ENCODE peak calls at places on chromosome 16, in nine cellular contexts. One of them, this sample, is unnamed.

GRCh38 chr16:73047536-73048291 is at the start of gene ZFHX3:
- DNase-seq in Caco-2: peak
- DNase-seq in CD8-positive, alpha-beta T cell: no peak
- DNase-seq in A673: peak
- DNase-seq in Karpas-422: peak
- DNase-seq in cardiac muscle cell: peak
- DNase-seq in left ventricle myocardium inferior: peak
- DNase-seq in prostate gland: peak
- DNase-seq in lower leg skin: peak
- DNase-seq in this sample: no peak

GRCh38 chr16:9039208-9039607 is 52.2 kb upstream of the HAPSTR1 start:
- DNase-seq in Caco-2: peak
- DNase-seq in CD8-positive, alpha-beta T cell: no peak
- DNase-seq in A673: peak
- DNase-seq in Karpas-422: peak
- DNase-seq in cardiac muscle cell: peak
- DNase-seq in left ventricle myocardium inferior: no peak
- DNase-seq in prostate gland: no peak
- DNase-seq in lower leg skin: no peak
- DNase-seq in this sample: no peak

GRCh38 chr16:4682616-4683254 is 10.6 kb upstream of the NUDT16L1 start:
- DNase-seq in Caco-2: peak
- DNase-seq in CD8-positive, alpha-beta T cell: no peak
- DNase-seq in A673: peak
- DNase-seq in Karpas-422: no peak
- DNase-seq in cardiac muscle cell: peak
- DNase-seq in left ventricle myocardium inferior: no peak
- DNase-seq in prostate gland: peak
- DNase-seq in lower leg skin: no peak
- DNase-seq in this sample: no peak

GRCh38 chr16:85366031-85366763 is 246.9 kb upstream of the GSE1 start:
- DNase-seq in Caco-2: no peak
- DNase-seq in CD8-positive, alpha-beta T cell: no peak
- DNase-seq in A673: peak
- DNase-seq in Karpas-422: no peak
- DNase-seq in cardiac muscle cell: peak
- DNase-seq in left ventricle myocardium inferior: no peak
- DNase-seq in prostate gland: no peak
- DNase-seq in lower leg skin: no peak
- DNase-seq in this sample: no peak

GRCh38 chr16:54911079-54911478 is 19.6 kb upstream of the IRX5 start:
- DNase-seq in Caco-2: no peak
- DNase-seq in CD8-positive, alpha-beta T cell: no peak
- DNase-seq in A673: no peak
- DNase-seq in Karpas-422: no peak
- DNase-seq in cardiac muscle cell: no peak
- DNase-seq in left ventricle myocardium inferior: no peak
- DNase-seq in prostate gland: no peak
- DNase-seq in lower leg skin: no peak
- DNase-seq in this sample: no peak

GRCh38 chr16:683396-684066 is 603 bp downstream of the JMJD8 start:
- DNase-seq in Caco-2: no peak
- DNase-seq in CD8-positive, alpha-beta T cell: no peak
- DNase-seq in A673: no peak
- DNase-seq in Karpas-422: peak
- DNase-seq in cardiac muscle cell: no peak
- DNase-seq in left ventricle myocardium inferior: no peak
- DNase-seq in prostate gland: no peak
- DNase-seq in lower leg skin: no peak
- DNase-seq in this sample: no peak

GRCh38 chr16:47886631-47887415 is 269.0 kb downstream of the ABCC12 start:
- DNase-seq in Caco-2: no peak
- DNase-seq in CD8-positive, alpha-beta T cell: no peak
- DNase-seq in A673: peak
- DNase-seq in Karpas-422: no peak
- DNase-seq in cardiac muscle cell: no peak
- DNase-seq in left ventricle myocardium inferior: no peak
- DNase-seq in prostate gland: no peak
- DNase-seq in lower leg skin: no peak
- DNase-seq in this sample: no peak

GRCh38 chr16:2471016-2471652 is at the start of gene NTN3:
- DNase-seq in Caco-2: peak
- DNase-seq in CD8-positive, alpha-beta T cell: no peak
- DNase-seq in A673: peak
- DNase-seq in Karpas-422: peak
- DNase-seq in cardiac muscle cell: peak
- DNase-seq in left ventricle myocardium inferior: no peak
- DNase-seq in prostate gland: no peak
- DNase-seq in lower leg skin: no peak
- DNase-seq in this sample: no peak

GRCh38 chr16:1081734-1082265 is 9.3 kb downstream of the SSTR5 start:
- DNase-seq in Caco-2: no peak
- DNase-seq in CD8-positive, alpha-beta T cell: no peak
- DNase-seq in A673: no peak
- DNase-seq in Karpas-422: no peak
- DNase-seq in cardiac muscle cell: no peak
- DNase-seq in left ventricle myocardium inferior: no peak
- DNase-seq in prostate gland: no peak
- DNase-seq in lower leg skin: no peak
- DNase-seq in this sample: no peak

GRCh38 chr16:782766-783403 is 5.3 kb downstream of the RPUSD1 start:
- DNase-seq in Caco-2: no peak
- DNase-seq in CD8-positive, alpha-beta T cell: no peak
- DNase-seq in A673: peak
- DNase-seq in Karpas-422: peak
- DNase-seq in cardiac muscle cell: no peak
- DNase-seq in left ventricle myocardium inferior: no peak
- DNase-seq in prostate gland: no peak
- DNase-seq in lower leg skin: no peak
- DNase-seq in this sample: no peak

GRCh38 chr16:17512636-17513220 is 42.0 kb upstream of the XYLT1 start:
- DNase-seq in Caco-2: no peak
- DNase-seq in CD8-positive, alpha-beta T cell: no peak
- DNase-seq in A673: no peak
- DNase-seq in Karpas-422: no peak
- DNase-seq in cardiac muscle cell: no peak
- DNase-seq in left ventricle myocardium inferior: no peak
- DNase-seq in prostate gland: no peak
- DNase-seq in lower leg skin: no peak
- DNase-seq in this sample: no peak

GRCh38 chr16:55640714-55641327 is 15.0 kb upstream of the SLC6A2 start:
- DNase-seq in Caco-2: no peak
- DNase-seq in CD8-positive, alpha-beta T cell: no peak
- DNase-seq in A673: no peak
- DNase-seq in Karpas-422: no peak
- DNase-seq in cardiac muscle cell: no peak
- DNase-seq in left ventricle myocardium inferior: no peak
- DNase-seq in prostate gland: no peak
- DNase-seq in lower leg skin: no peak
- DNase-seq in this sample: no peak

GRCh38 chr16:86565644-86566511 is 751 bp upstream of the FOXC2 start:
- DNase-seq in Caco-2: no peak
- DNase-seq in CD8-positive, alpha-beta T cell: no peak
- DNase-seq in A673: no peak
- DNase-seq in Karpas-422: no peak
- DNase-seq in cardiac muscle cell: peak
- DNase-seq in left ventricle myocardium inferior: no peak
- DNase-seq in prostate gland: no peak
- DNase-seq in lower leg skin: no peak
- DNase-seq in this sample: no peak

GRCh38 chr16:86566601-86566965 is at the start of gene FOXC2:
- DNase-seq in Caco-2: no peak
- DNase-seq in CD8-positive, alpha-beta T cell: no peak
- DNase-seq in A673: peak
- DNase-seq in Karpas-422: no peak
- DNase-seq in cardiac muscle cell: peak
- DNase-seq in left ventricle myocardium inferior: peak
- DNase-seq in prostate gland: peak
- DNase-seq in lower leg skin: peak
- DNase-seq in this sample: peak

GRCh38 chr16:86568677-86569623 is 2.3 kb downstream of the FOXC2 start:
- DNase-seq in Caco-2: no peak
- DNase-seq in CD8-positive, alpha-beta T cell: no peak
- DNase-seq in A673: no peak
- DNase-seq in Karpas-422: no peak
- DNase-seq in cardiac muscle cell: no peak
- DNase-seq in left ventricle myocardium inferior: no peak
- DNase-seq in prostate gland: no peak
- DNase-seq in lower leg skin: no peak
- DNase-seq in this sample: no peak

GRCh38 chr16:86567701-86568571 is 1.3 kb downstream of the FOXC2 start:
- DNase-seq in Caco-2: no peak
- DNase-seq in CD8-positive, alpha-beta T cell: no peak
- DNase-seq in A673: peak
- DNase-seq in Karpas-422: no peak
- DNase-seq in cardiac muscle cell: peak
- DNase-seq in left ventricle myocardium inferior: peak
- DNase-seq in prostate gland: no peak
- DNase-seq in lower leg skin: no peak
- DNase-seq in this sample: no peak

GRCh38 chr16:86566966-86567700 is 504 bp downstream of the FOXC2 start:
- DNase-seq in Caco-2: no peak
- DNase-seq in CD8-positive, alpha-beta T cell: no peak
- DNase-seq in A673: peak
- DNase-seq in Karpas-422: no peak
- DNase-seq in cardiac muscle cell: peak
- DNase-seq in left ventricle myocardium inferior: peak
- DNase-seq in prostate gland: no peak
- DNase-seq in lower leg skin: no peak
- DNase-seq in this sample: no peak
- H3K4me3 ChIP-seq in Caco-2: no peak
- H3K4me3 ChIP-seq in CD8-positive, alpha-beta T cell: no peak
- H3K4me3 ChIP-seq in A673: peak
- H3K4me3 ChIP-seq in Karpas-422: no peak
- H3K4me3 ChIP-seq in cardiac muscle cell: peak
- H3K4me3 ChIP-seq in left ventricle myocardium inferior: peak
- H3K4me3 ChIP-seq in prostate gland: peak
- H3K4me3 ChIP-seq in lower leg skin: no peak
- H3K4me3 ChIP-seq in this sample: peak

DNA sequence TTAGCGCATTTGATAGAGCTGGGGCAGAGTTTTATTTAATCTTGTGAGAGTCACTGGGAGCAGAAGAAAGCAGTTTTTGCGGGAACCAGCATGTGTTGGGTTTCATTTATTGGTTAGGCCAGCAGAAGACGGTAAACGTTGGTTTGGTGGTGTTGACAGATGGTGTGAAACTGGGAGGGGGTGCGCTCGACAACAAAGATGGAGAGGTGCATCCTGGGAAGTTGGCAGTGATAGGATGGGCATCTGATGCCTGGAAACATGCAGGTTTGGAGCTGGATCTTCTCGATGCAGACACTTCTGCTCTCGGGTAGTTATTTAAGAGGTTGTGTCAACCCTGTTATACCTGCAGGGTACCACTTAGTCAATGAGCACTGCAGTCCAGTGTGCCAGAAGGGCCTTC is 24.9 kb upstream of the CLEC18A start:
- DNase-seq in Caco-2: no peak
- DNase-seq in CD8-positive, alpha-beta T cell: no peak
- DNase-seq in A673: no peak
- DNase-seq in Karpas-422: no peak
- DNase-seq in cardiac muscle cell: no peak
- DNase-seq in left ventricle myocardium inferior: no peak
- DNase-seq in prostate gland: no peak
- DNase-seq in lower leg skin: no peak
- DNase-seq in this sample: no peak
- H3K4me3 ChIP-seq in Caco-2: no peak
- H3K4me3 ChIP-seq in CD8-positive, alpha-beta T cell: no peak
- H3K4me3 ChIP-seq in A673: no peak
- H3K4me3 ChIP-seq in Karpas-422: no peak
- H3K4me3 ChIP-seq in cardiac muscle cell: no peak
- H3K4me3 ChIP-seq in left ventricle myocardium inferior: peak
- H3K4me3 ChIP-seq in prostate gland: no peak
- H3K4me3 ChIP-seq in lower leg skin: no peak
- H3K4me3 ChIP-seq in this sample: peak

DNA sequence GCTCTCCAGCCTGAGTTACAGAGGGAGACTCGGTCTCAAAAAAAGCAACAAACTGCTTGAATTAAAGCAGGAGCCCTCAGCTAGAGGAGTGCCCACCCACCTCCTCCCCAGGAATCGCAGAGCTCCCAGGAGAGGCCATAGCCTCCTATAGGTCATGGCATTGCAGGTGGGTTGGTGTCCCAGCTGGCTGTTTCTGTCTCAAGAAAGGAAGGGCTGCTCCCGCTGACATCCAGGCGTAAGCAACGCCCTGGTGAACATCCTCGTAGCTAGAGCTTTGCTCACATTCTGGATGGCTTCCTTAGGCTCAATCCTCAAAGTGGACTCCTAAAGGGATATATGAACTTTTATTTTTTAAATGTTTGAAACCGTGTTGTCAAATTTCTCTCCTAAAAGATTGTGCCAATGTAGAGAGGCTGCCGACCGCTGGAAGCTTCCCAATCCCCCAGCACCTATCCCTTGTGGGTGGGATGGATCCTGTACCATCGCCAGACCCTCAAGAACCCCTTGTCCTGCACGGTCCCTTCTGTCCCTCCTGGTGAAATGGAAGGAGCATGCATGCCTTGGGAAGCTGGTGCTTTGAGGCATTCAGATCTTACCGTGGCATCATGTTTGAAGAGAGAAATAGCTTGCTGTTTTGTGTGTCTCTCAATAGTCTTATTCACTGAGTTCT is 5.9 kb downstream of the NLRC5 start:
- DNase-seq in Caco-2: no peak
- DNase-seq in CD8-positive, alpha-beta T cell: no peak
- DNase-seq in A673: no peak
- DNase-seq in Karpas-422: no peak
- DNase-seq in cardiac muscle cell: no peak
- DNase-seq in left ventricle myocardium inferior: no peak
- DNase-seq in prostate gland: no peak
- DNase-seq in lower leg skin: no peak
- DNase-seq in this sample: no peak
- H3K4me3 ChIP-seq in Caco-2: no peak
- H3K4me3 ChIP-seq in CD8-positive, alpha-beta T cell: peak
- H3K4me3 ChIP-seq in A673: no peak
- H3K4me3 ChIP-seq in Karpas-422: no peak
- H3K4me3 ChIP-seq in cardiac muscle cell: no peak
- H3K4me3 ChIP-seq in left ventricle myocardium inferior: no peak
- H3K4me3 ChIP-seq in prostate gland: no peak
- H3K4me3 ChIP-seq in lower leg skin: no peak
- H3K4me3 ChIP-seq in this sample: no peak

DNA sequence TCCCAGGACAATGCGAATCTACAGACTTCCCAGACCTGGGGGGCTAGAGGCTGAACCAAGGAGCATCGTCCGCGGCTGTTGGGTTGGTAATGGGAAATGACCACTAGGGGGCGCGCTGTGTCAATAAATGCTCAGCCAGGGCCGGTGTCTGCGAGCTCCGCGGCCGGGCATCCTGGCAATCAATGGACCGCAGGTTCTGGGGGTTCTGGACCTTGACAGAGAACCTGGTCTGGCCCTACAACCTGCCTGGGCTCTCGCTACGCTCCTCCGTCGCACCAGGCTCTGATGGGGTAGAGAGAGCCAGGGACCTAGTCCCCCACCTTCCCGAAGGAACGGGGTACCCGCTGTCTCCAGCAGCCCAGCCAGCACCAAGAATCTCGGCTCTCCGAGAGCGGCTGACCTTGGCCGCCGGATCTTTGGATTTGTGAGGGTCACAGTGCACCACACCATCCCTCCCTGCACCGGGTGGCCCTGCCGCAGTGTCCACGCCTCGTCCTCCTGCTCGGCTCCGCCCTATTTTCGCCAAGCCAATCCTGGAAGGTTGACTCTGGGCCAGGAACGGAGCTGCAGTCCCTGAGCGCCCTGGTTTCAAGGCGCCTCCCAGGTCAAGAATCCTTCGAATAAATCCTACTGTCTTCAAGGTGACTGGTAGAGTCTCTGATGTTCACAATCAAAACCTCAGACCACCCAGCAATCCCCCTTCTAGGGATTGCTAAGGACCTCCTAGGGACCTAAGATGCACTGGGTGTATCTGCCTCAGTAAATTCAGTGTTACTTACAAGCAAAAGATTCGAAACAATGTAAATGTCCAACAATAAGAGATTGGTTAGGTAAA is 20.3 kb upstream of the BEAN1 start:
- DNase-seq in Caco-2: peak
- DNase-seq in CD8-positive, alpha-beta T cell: peak
- DNase-seq in A673: peak
- DNase-seq in Karpas-422: peak
- DNase-seq in cardiac muscle cell: peak
- DNase-seq in left ventricle myocardium inferior: peak
- DNase-seq in prostate gland: peak
- DNase-seq in lower leg skin: peak
- DNase-seq in this sample: peak
- H3K4me3 ChIP-seq in Caco-2: peak
- H3K4me3 ChIP-seq in CD8-positive, alpha-beta T cell: peak
- H3K4me3 ChIP-seq in A673: peak
- H3K4me3 ChIP-seq in Karpas-422: peak
- H3K4me3 ChIP-seq in cardiac muscle cell: peak
- H3K4me3 ChIP-seq in left ventricle myocardium inferior: peak
- H3K4me3 ChIP-seq in prostate gland: peak
- H3K4me3 ChIP-seq in lower leg skin: no peak
- H3K4me3 ChIP-seq in this sample: peak

This sample was measured in thoracic aorta.